ENCODE peak calls at places on chromosomes 1 and 21, in four cellular contexts. Q is K562, V is fibroblast of lung, L is HCT116. K is an unnamed sample. For H3K4me1, the result is how much of the 10 kb centered on the place peaks cover.

GRCh38 chr1:206717237-206717989 is 32.7 kb downstream of the MAPKAPK2 start:
- DNase-seq in Q (peak), L (no peak), V (no peak), K (no peak)

GRCh38 chr1:37394574-37395464 is 79.6 kb upstream of the ZC3H12A start:
- DNase-seq in Q (no peak), V (no peak), L (peak), K (no peak)

GRCh38 chr1:194167956-194168355 is 981.5 kb upstream of the B3GALT2 start:
- DNase-seq in L (no peak), V (peak), Q (no peak), K (no peak)

GRCh38 chr1:31248276-31248675 is 8.6 kb upstream of the NKAIN1 start:
- DNase-seq in V (no peak), L (no peak), Q (no peak), K (no peak)

GRCh38 chr1:22784737-22785136 is 74.1 kb downstream of the EPHB2 start:
- DNase-seq in L (no peak), Q (no peak), V (no peak), K (no peak)

GRCh38 chr21:20783611-20784010 is 214.6 kb upstream of the NCAM2 start:
- DNase-seq in Q (no peak), V (no peak), L (no peak), K (no peak)

GRCh38 chr21:45262616-45263015 is 25.1 kb downstream of the POFUT2 start:
- DNase-seq in Q (no peak), L (no peak), V (no peak), K (no peak)

GRCh38 chr1:87642581-87643129 is 314.0 kb downstream of the LMO4 start:
- DNase-seq in Q (peak), V (peak), L (no peak), K (no peak)

GRCh38 chr1:244651956-244652698 is 799 bp upstream of the DESI2 start:
- DNase-seq in V (peak), L (peak), Q (no peak), K (no peak)

GRCh38 chr1:29161977-29162376 is 19.7 kb downstream of the SRSF4 start:
- DNase-seq in L (no peak), V (no peak), Q (no peak), K (no peak)

GRCh38 chr1:221824025-221824424 is 82.1 kb upstream of the DUSP10 start:
- DNase-seq in L (no peak), Q (no peak), V (peak), K (no peak)

GRCh38 chr21:45073301-45074047 is 906 bp upstream of the ADARB1 start:
- DNase-seq in L (no peak), V (no peak), Q (peak), K (no peak)

GRCh38 chr1:84319662-84320061 is 18.2 kb downstream of the SAMD13 start:
- DNase-seq in Q (no peak), V (no peak), L (no peak), K (no peak)

GRCh38 chr1:51566260-51566659 is 47.2 kb upstream of the EPS15 start:
- DNase-seq in V (no peak), Q (no peak), L (no peak), K (no peak)

GRCh38 chr1:116372186-116372585 is 858 bp upstream of the ATP1A1 start:
- DNase-seq in V (no peak), L (no peak), Q (no peak), K (no peak)

GRCh38 chr1:111285879-111286278 is 4.8 kb upstream of the CHIA start:
- DNase-seq in L (no peak), Q (no peak), V (no peak), K (no peak)

GRCh38 chr1:225819346-225820192 is 9.6 kb downstream of the EPHX1 start:
- DNase-seq in L (no peak), Q (no peak), V (peak), K (no peak)

GRCh38 chr1:184225501-184226487 is 161.0 kb upstream of the C1orf21 start:
- DNase-seq in V (no peak), Q (no peak), L (no peak), K (no peak)

GRCh38 chr1:234731371-234732085 is 121.5 kb upstream of the IRF2BP2 start:
- DNase-seq in Q (no peak), V (peak), L (peak), K (peak)

GRCh38 chr1:24191860-24192259 is 4.8 kb upstream of the IFNLR1 start:
- DNase-seq in V (peak), L (no peak), Q (peak), K (no peak)

GRCh38 chr1:211830055-211830329 is 571 bp downstream of the LPGAT1 start:
- DNase-seq in Q (no peak), V (peak), L (no peak), K (peak)

GRCh38 chr1:245960171-245960570 is 546.9 kb downstream of the SMYD3 start:
- DNase-seq in Q (no peak), V (no peak), L (no peak), K (no peak)

GRCh38 chr1:246597340-246597739 is 31.1 kb downstream of the CNST start:
- DNase-seq in V (peak), L (no peak), Q (no peak), K (no peak)

GRCh38 chr1:169928438-169929209 is 34.9 kb upstream of the SCYL3 start:
- DNase-seq in V (peak), L (peak), Q (peak), K (no peak)

GRCh38 chr1:41791667-41792484 is 126.8 kb downstream of the HIVEP3 start:
- DNase-seq in V (no peak), L (no peak), Q (no peak), K (no peak)

GRCh38 chr1:41663671-41664400 is 179.4 kb upstream of the EDN2 start:
- DNase-seq in Q (no peak), V (no peak), L (no peak), K (peak)

GRCh38 chr1:59709333-59709732 is 105.4 kb upstream of the HOOK1 start:
- DNase-seq in V (no peak), Q (no peak), L (no peak), K (no peak)

GRCh38 chr1:233905416-233906051 is 1.1 kb downstream of the SLC35F3 start:
- DNase-seq in Q (peak), L (no peak), V (peak), K (no peak)

GRCh38 chr1:178046856-178047255 is 47.0 kb upstream of the RASAL2 start:
- DNase-seq in L (no peak), Q (no peak), V (no peak), K (no peak)

GRCh38 chr1:208235356-208235982 is 8.7 kb downstream of the PLXNA2 start:
- DNase-seq in Q (no peak), L (no peak), V (no peak), K (no peak)

GRCh38 chr1:30668546-30669327 is 54.6 kb downstream of the MATN1 start:
- DNase-seq in V (peak), Q (no peak), L (no peak), K (no peak)

GRCh38 chr1:41641483-41641829 is 157.0 kb upstream of the EDN2 start:
- DNase-seq in V (no peak), L (no peak), Q (no peak), K (no peak)

GRCh38 chr1:117147341-117147831 is 25.8 kb upstream of the TRIM45 start:
- DNase-seq in Q (no peak), L (no peak), V (no peak), K (no peak)

GRCh38 chr1:240031009-240031408 is 60.7 kb upstream of the FMN2 start:
- DNase-seq in L (no peak), V (peak), Q (no peak), K (no peak)

GRCh38 chr1:159602501-159602900 is 14.9 kb downstream of the APCS start:
- DNase-seq in L (no peak), Q (no peak), V (no peak), K (no peak)

GRCh38 chr1:60890664-60891063 is 191.7 kb upstream of the NFIA start:
- DNase-seq in Q (no peak), V (no peak), L (no peak), K (no peak)

DNA sequence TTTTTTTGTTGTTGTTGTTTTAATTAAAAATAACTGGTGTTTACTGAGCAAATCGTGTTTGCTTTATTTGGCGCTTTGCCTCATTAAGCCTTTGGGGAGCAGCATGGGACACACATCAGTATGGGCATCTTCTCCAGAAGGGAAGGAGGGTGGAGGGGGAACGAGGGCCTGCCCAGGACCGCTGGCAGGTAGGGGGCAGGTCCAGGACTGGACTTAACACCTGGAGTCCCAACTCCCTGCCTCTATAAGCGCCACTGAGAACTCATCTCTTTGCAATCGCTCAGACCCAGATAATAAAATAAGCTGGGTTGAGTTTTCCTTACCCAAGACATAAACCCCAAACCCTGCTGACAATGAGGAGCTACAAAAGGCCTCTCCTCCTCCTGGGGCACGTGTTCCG is 15.1 kb downstream of the ABCG1 start:
- DNase-seq in V (no peak), Q (no peak), L (no peak), K (no peak)
- H3K4me1 ChIP-seq in V (under half), Q (under half), L (under half), K (half or more)

GRCh38 chr1:38803647-38804046 is 55.9 kb downstream of the RRAGC start:
- DNase-seq in L (no peak), V (peak), Q (no peak), K (no peak)

GRCh38 chr1:38804062-38804886 is 55.3 kb downstream of the RRAGC start:
- DNase-seq in L (no peak), V (peak), Q (no peak), K (no peak)

GRCh38 chr1:38800720-38801671 is 58.6 kb downstream of the RRAGC start:
- DNase-seq in V (no peak), L (no peak), Q (no peak), K (no peak)

GRCh38 chr1:38806090-38806489 is 53.5 kb downstream of the RRAGC start:
- DNase-seq in L (no peak), V (no peak), Q (no peak), K (no peak)

DNA sequence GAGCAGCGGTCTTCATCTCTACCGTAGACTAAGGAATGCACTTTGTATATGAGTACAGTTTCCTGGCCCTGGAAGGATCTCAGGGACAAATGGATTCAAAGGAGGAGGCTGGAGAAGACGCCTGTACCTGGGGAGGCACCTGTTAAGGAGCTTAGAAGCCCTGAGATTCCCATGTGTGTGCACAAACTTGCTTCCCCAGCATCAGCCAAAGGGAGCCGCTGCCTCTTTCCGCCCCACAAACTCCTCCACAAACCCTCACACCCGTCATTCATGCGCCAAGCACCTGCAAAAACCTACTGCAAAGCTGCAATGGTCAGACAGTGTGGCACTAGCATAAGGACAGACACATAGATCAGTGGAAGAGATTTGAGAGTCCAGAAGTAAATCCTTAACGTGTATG is 54.5 kb downstream of the RRAGC start:
- DNase-seq in V (no peak), L (no peak), Q (no peak), K (no peak)
- TF ChIP-seq EZH2 in V (no peak), L (no peak), Q (no peak), K (no peak)

GRCh38 chr1:172357753-172358152 is 62.7 kb upstream of the C1orf105 start:
- DNase-seq in L (no peak), Q (no peak), V (no peak), K (no peak)
- H2AFZ ChIP-seq in L (no peak), Q (no peak), V (no peak), K (no peak)

DNA sequence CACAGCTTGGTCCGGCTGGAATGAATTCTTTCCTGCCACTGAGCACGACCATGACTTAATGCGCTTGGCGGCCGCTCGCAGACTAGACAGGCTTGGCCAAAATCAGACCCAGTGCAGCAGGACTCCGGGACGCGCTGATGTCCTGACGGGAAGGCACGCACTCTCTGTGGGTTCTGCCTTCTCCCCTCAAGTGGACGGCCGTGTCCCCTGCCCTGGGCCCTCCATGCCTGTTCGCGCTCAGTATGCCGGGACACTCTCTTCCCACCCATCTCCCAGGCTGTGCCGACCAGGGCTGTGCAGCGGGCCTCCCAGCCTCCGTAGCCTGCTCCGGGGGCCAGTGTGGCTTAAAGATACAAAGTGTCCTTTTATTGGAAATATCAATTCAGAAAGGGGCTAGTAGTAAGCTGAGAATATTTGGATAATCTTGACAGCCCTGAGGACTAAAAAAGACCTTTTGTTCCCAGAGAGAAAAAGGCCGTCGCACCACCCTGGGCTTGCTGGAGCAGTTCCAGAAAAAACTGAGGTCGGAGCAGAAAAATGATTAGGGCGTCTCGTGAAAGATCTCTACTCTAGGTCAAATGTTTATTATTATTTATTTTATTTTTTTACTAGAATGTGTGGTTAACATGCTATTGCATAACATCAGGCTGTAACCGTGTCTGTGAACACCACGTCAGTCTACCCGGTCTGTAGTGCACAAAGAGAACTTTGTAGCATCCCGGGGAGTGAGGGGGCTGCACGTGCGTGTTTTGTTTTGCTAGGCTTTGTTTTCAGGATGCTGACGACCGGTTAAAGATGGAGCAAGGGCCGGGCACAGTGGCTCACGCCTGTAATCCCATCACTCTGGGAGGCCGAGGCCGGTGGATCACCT is 88.0 kb upstream of the ARHGEF16 start:
- DNase-seq in V (peak), Q (no peak), L (no peak), K (no peak)
- H3K4me1 ChIP-seq in V (under half), Q (under half), L (under half), K (under half)

DNA sequence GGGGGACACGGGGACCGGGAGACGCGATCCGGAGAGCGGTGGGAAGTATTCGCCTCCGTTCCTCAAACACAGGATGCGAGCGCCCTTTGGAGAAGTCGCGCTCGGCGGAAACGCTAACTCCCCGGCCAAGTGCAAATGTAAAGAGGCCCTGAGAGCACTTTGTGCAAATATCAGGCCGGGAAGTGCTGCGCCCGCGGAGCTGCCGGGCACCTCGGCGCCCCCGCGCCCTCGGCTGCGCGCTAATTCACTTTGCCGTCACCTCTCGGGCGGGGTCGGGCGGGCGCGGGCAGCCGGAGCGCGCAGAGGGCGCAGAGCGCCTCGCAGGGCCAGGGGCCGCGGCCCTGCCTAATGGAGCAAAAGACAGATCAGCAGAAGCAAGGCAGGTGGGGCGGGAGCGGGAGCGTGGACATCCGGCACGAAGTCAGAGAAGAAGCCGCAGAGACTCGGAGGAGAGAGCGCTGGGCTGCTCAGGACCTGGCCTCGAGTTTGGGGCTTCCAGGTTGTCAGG is 281.1 kb downstream of the RRAGC start:
- DNase-seq in V (peak), Q (no peak), L (no peak), K (no peak)
- TF ChIP-seq EZH2 in V (no peak), Q (no peak), L (no peak), K (no peak)

DNA sequence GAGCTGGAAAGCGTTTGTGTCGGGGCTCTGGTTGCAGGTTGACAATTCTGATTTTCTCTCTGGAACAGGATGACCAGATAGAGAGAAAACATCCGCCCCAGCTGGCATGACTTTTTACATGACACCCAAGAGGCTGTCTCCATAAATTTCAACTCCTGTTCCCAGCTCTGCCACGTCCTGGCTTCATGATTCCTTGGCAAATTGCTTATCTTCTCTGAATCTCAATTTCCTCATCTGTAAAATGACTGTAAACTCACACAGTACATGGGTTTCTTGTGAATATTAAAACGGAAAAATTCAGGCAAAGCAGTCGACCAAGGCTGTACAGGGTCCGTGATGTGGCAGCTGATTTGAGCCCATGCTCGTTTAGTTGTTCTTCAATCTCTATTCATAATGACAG is 572.7 kb downstream of the AJAP1 start:
- DNase-seq in Q (no peak), V (no peak), L (no peak), K (no peak)
- H2AFZ ChIP-seq in Q (no peak), V (no peak), L (no peak), K (no peak)

GRCh38 chr1:12178511-12178910 is 11.7 kb downstream of the TNFRSF1B start:
- DNase-seq in L (no peak), Q (no peak), V (no peak), K (no peak)

GRCh38 chr1:12180315-12180714 is 13.5 kb downstream of the TNFRSF1B start:
- DNase-seq in L (no peak), Q (no peak), V (no peak), K (no peak)

GRCh38 chr1:12180903-12181302 is 14.1 kb downstream of the TNFRSF1B start:
- DNase-seq in L (no peak), Q (no peak), V (no peak), K (no peak)

GRCh38 chr1:12179111-12179519 is 12.3 kb downstream of the TNFRSF1B start:
- DNase-seq in Q (no peak), L (peak), V (peak), K (peak)

DNA sequence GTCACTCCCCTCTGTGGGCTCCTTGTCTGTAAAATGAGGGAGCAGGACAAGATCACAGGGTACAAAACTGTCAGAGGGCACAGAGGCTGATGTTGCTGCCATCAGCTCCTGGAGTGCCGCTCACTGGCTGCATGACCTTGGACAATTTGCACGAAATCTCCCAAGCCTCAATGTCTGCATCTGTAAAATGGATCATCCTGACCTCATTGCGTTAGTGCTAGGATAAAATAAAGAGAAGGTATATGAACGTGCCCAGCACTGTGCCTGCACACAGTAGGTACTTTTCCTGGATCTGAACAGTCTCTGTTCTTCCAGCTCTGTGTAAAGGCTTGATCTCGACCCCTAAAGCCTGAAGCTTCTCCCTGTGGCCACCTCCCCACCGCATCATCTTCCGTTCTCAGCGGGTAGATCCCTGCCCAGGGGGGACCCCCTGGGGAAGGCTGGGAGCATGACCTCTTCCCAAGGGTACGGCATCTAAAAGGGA is 12.9 kb downstream of the TNFRSF1B start:
- DNase-seq in V (no peak), Q (no peak), L (no peak), K (no peak)
- H3K4me1 ChIP-seq in V (under half), Q (under half), L (under half), K (under half)

GRCh38 chr1:39671793-39672550 is at the start of gene NT5C1A:
- DNase-seq in Q (no peak), L (no peak), V (peak), K (no peak)
- TF ChIP-seq EZH2 in Q (peak), L (no peak), V (peak), K (no peak)

DNA sequence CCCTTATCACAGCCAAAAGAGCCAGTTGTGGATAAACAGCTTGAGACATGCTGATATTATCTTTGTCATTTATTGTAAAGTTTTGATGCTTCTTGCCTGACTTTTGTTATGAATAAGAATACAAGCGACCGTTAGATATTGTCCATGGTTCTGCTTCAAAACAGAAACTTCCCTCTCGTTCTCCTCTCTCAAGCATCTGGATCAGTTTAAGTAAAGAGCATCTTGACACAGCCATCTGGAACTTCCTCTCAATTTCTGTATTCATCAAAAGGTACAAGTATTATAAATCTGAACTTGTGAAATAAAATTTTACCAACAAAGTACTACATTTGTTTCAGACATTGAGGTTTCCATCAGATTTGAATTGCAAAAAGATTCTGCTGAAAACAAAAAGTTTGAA is 36.3 kb upstream of the CLDN14 start:
- DNase-seq in L (no peak), Q (no peak), V (no peak), K (no peak)
- H2AFZ ChIP-seq in L (no peak), Q (no peak), V (no peak), K (no peak)

K was measured in DND-41.